ENCODE peak calls at places on chromosomes 1 and 21, in five cellular contexts. One of them, this sample, is unnamed. For H3K4me1 and H3K36me3, the result is how much of the 10 kb centered on the place peaks cover.

GRCh38 chr1:204453141-204453772 is 41.3 kb downstream of the PIK3C2B start:
- DNase-seq in ovary: no peak
- DNase-seq in stomach: peak
- DNase-seq in PC-3: no peak
- DNase-seq in DND-41: no peak
- DNase-seq in this sample: peak

GRCh38 chr1:84386716-84387479 is 11.4 kb upstream of the DNASE2B start:
- DNase-seq in PC-3: peak
- DNase-seq in ovary: no peak
- DNase-seq in stomach: no peak
- DNase-seq in DND-41: no peak
- DNase-seq in this sample: no peak

GRCh38 chr1:9655127-9655723 is 3.7 kb downstream of the PIK3CD start:
- DNase-seq in PC-3: no peak
- DNase-seq in ovary: no peak
- DNase-seq in stomach: no peak
- DNase-seq in DND-41: no peak
- DNase-seq in this sample: peak

GRCh38 chr21:46183910-46184624 is at the start of gene SPATC1L:
- DNase-seq in PC-3: peak
- DNase-seq in DND-41: no peak
- DNase-seq in ovary: peak
- DNase-seq in stomach: peak
- DNase-seq in this sample: no peak

GRCh38 chr1:975365-975764 is 6.5 kb downstream of the PERM1 start:
- DNase-seq in DND-41: no peak
- DNase-seq in stomach: no peak
- DNase-seq in ovary: no peak
- DNase-seq in PC-3: no peak
- DNase-seq in this sample: no peak

GRCh38 chr1:55140546-55140983 is 74.6 kb downstream of the USP24 start:
- DNase-seq in ovary: peak
- DNase-seq in PC-3: peak
- DNase-seq in stomach: peak
- DNase-seq in DND-41: peak
- DNase-seq in this sample: peak

GRCh38 chr1:157363660-157364140 is 188.6 kb downstream of the FCRL5 start:
- DNase-seq in ovary: no peak
- DNase-seq in stomach: peak
- DNase-seq in PC-3: peak
- DNase-seq in DND-41: peak
- DNase-seq in this sample: no peak

GRCh38 chr1:226047495-226047894 is 15.0 kb upstream of the H3-3A start:
- DNase-seq in PC-3: peak
- DNase-seq in ovary: peak
- DNase-seq in stomach: no peak
- DNase-seq in DND-41: no peak
- DNase-seq in this sample: no peak

GRCh38 chr21:44331650-44332306 is 7.4 kb downstream of the CFAP410 start:
- DNase-seq in PC-3: no peak
- DNase-seq in DND-41: no peak
- DNase-seq in ovary: no peak
- DNase-seq in stomach: no peak
- DNase-seq in this sample: no peak

GRCh38 chr1:211951856-211952255 is 83.5 kb downstream of the INTS7 start:
- DNase-seq in PC-3: peak
- DNase-seq in ovary: no peak
- DNase-seq in DND-41: no peak
- DNase-seq in stomach: no peak
- DNase-seq in this sample: no peak

GRCh38 chr1:5975133-5975880 is 16.9 kb downstream of the NPHP4 start:
- DNase-seq in PC-3: peak
- DNase-seq in stomach: peak
- DNase-seq in ovary: peak
- DNase-seq in DND-41: peak
- DNase-seq in this sample: peak

GRCh38 chr1:162690672-162691434 is 58.6 kb downstream of the DDR2 start:
- DNase-seq in stomach: no peak
- DNase-seq in ovary: peak
- DNase-seq in DND-41: peak
- DNase-seq in PC-3: peak
- DNase-seq in this sample: no peak

GRCh38 chr1:242467556-242468145 is 56.8 kb downstream of the PLD5 start:
- DNase-seq in PC-3: peak
- DNase-seq in stomach: peak
- DNase-seq in ovary: peak
- DNase-seq in DND-41: peak
- DNase-seq in this sample: no peak

GRCh38 chr1:88609051-88609450 is 75.0 kb upstream of the PKN2 start:
- DNase-seq in stomach: no peak
- DNase-seq in ovary: no peak
- DNase-seq in DND-41: no peak
- DNase-seq in PC-3: no peak
- DNase-seq in this sample: no peak

GRCh38 chr1:169427081-169427611 is at the start of gene CCDC181:
- DNase-seq in stomach: peak
- DNase-seq in PC-3: no peak
- DNase-seq in DND-41: peak
- DNase-seq in ovary: peak
- DNase-seq in this sample: peak

GRCh38 chr1:71047635-71048607 is at the start of gene PTGER3:
- DNase-seq in PC-3: no peak
- DNase-seq in DND-41: no peak
- DNase-seq in stomach: peak
- DNase-seq in ovary: no peak
- DNase-seq in this sample: no peak

GRCh38 chr21:42853621-42854020 is 25.7 kb downstream of the WDR4 start:
- DNase-seq in DND-41: no peak
- DNase-seq in stomach: no peak
- DNase-seq in ovary: no peak
- DNase-seq in PC-3: no peak
- DNase-seq in this sample: no peak

GRCh38 chr1:23198373-23198772 is 18.9 kb downstream of the HTR1D start:
- DNase-seq in DND-41: no peak
- DNase-seq in stomach: no peak
- DNase-seq in ovary: no peak
- DNase-seq in PC-3: peak
- DNase-seq in this sample: no peak

GRCh38 chr1:35062518-35063196 is 16.5 kb upstream of the ZMYM1 start:
- DNase-seq in DND-41: no peak
- DNase-seq in ovary: no peak
- DNase-seq in PC-3: peak
- DNase-seq in stomach: no peak
- DNase-seq in this sample: no peak

GRCh38 chr1:47871799-47872353 is 125.3 kb downstream of the TRABD2B start:
- DNase-seq in ovary: no peak
- DNase-seq in PC-3: peak
- DNase-seq in DND-41: no peak
- DNase-seq in stomach: no peak
- DNase-seq in this sample: no peak

GRCh38 chr1:202709276-202710041 is 795 bp downstream of the SYT2 start:
- DNase-seq in PC-3: no peak
- DNase-seq in stomach: no peak
- DNase-seq in DND-41: no peak
- DNase-seq in ovary: no peak
- DNase-seq in this sample: no peak

GRCh38 chr1:8381618-8382017 is 63.7 kb downstream of the SLC45A1 start:
- DNase-seq in stomach: no peak
- DNase-seq in DND-41: no peak
- DNase-seq in ovary: no peak
- DNase-seq in PC-3: no peak
- DNase-seq in this sample: no peak

GRCh38 chr1:204924013-204924759 is 53.5 kb downstream of the NFASC start:
- DNase-seq in stomach: no peak
- DNase-seq in ovary: no peak
- DNase-seq in DND-41: no peak
- DNase-seq in PC-3: peak
- DNase-seq in this sample: no peak

GRCh38 chr1:98732985-98733781 is 71.7 kb downstream of the SNX7 start:
- DNase-seq in DND-41: no peak
- DNase-seq in PC-3: no peak
- DNase-seq in stomach: no peak
- DNase-seq in ovary: no peak
- DNase-seq in this sample: no peak

GRCh38 chr1:33045814-33046213 is 9.1 kb upstream of the AK2 start:
- DNase-seq in ovary: no peak
- DNase-seq in DND-41: no peak
- DNase-seq in stomach: no peak
- DNase-seq in PC-3: no peak
- DNase-seq in this sample: no peak

GRCh38 chr21:43832648-43833047 is 32.4 kb upstream of the AGPAT3 start:
- DNase-seq in PC-3: no peak
- DNase-seq in DND-41: no peak
- DNase-seq in ovary: no peak
- DNase-seq in stomach: no peak
- DNase-seq in this sample: no peak

GRCh38 chr1:31460027-31460426 is 47.0 kb downstream of the SERINC2 start:
- DNase-seq in ovary: no peak
- DNase-seq in stomach: no peak
- DNase-seq in DND-41: no peak
- DNase-seq in PC-3: peak
- DNase-seq in this sample: no peak

GRCh38 chr1:156163712-156164464 is 10.5 kb downstream of the SEMA4A start:
- DNase-seq in stomach: no peak
- DNase-seq in DND-41: no peak
- DNase-seq in ovary: no peak
- DNase-seq in PC-3: no peak
- DNase-seq in this sample: no peak

GRCh38 chr21:16185766-16186165 is 456.0 kb downstream of the USP25 start:
- DNase-seq in DND-41: no peak
- DNase-seq in PC-3: no peak
- DNase-seq in ovary: no peak
- DNase-seq in stomach: no peak
- DNase-seq in this sample: no peak

GRCh38 chr1:59759156-59759925 is 55.4 kb upstream of the HOOK1 start:
- DNase-seq in DND-41: peak
- DNase-seq in PC-3: peak
- DNase-seq in ovary: peak
- DNase-seq in stomach: peak
- DNase-seq in this sample: peak

GRCh38 chr1:186884266-186884665 is 55.5 kb downstream of the PLA2G4A start:
- DNase-seq in stomach: no peak
- DNase-seq in DND-41: no peak
- DNase-seq in PC-3: peak
- DNase-seq in ovary: no peak
- DNase-seq in this sample: no peak

GRCh38 chr1:150613061-150613920 is 16.1 kb downstream of the ENSA start:
- DNase-seq in ovary: no peak
- DNase-seq in stomach: no peak
- DNase-seq in PC-3: peak
- DNase-seq in DND-41: no peak
- DNase-seq in this sample: peak

GRCh38 chr21:39676054-39676771 is 63.5 kb downstream of the B3GALT5 start:
- DNase-seq in PC-3: peak
- DNase-seq in DND-41: no peak
- DNase-seq in stomach: no peak
- DNase-seq in ovary: no peak
- DNase-seq in this sample: no peak

GRCh38 chr1:221315330-221315729 is 426.6 kb downstream of the DUSP10 start:
- DNase-seq in ovary: no peak
- DNase-seq in DND-41: no peak
- DNase-seq in stomach: no peak
- DNase-seq in PC-3: peak
- DNase-seq in this sample: no peak

GRCh38 chr1:159229896-159230295 is 25.2 kb downstream of the ACKR1 start:
- DNase-seq in DND-41: no peak
- DNase-seq in ovary: no peak
- DNase-seq in PC-3: peak
- DNase-seq in stomach: no peak
- DNase-seq in this sample: no peak

GRCh38 chr21:36700961-36701911 is 2.3 kb downstream of the SIM2 start:
- DNase-seq in stomach: no peak
- DNase-seq in DND-41: peak
- DNase-seq in PC-3: peak
- DNase-seq in ovary: no peak
- DNase-seq in this sample: no peak

GRCh38 chr21:36700295-36700960 is 1.5 kb downstream of the SIM2 start:
- DNase-seq in ovary: no peak
- DNase-seq in stomach: no peak
- DNase-seq in DND-41: peak
- DNase-seq in PC-3: no peak
- DNase-seq in this sample: no peak

GRCh38 chr21:36702622-36702968 is 3.7 kb downstream of the SIM2 start:
- DNase-seq in ovary: no peak
- DNase-seq in stomach: no peak
- DNase-seq in DND-41: no peak
- DNase-seq in PC-3: no peak
- DNase-seq in this sample: no peak

GRCh38 chr21:36703123-36703522 is 4.2 kb downstream of the SIM2 start:
- DNase-seq in ovary: no peak
- DNase-seq in stomach: no peak
- DNase-seq in PC-3: no peak
- DNase-seq in DND-41: no peak
- DNase-seq in this sample: no peak

GRCh38 chr21:36701912-36702621 is 3.2 kb downstream of the SIM2 start:
- DNase-seq in ovary: no peak
- DNase-seq in DND-41: no peak
- DNase-seq in stomach: no peak
- DNase-seq in PC-3: peak
- DNase-seq in this sample: no peak
- H3K4me1 ChIP-seq in ovary: under half
- H3K4me1 ChIP-seq in DND-41: under half
- H3K4me1 ChIP-seq in stomach: half or more
- H3K4me1 ChIP-seq in PC-3: under half
- H3K4me1 ChIP-seq in this sample: under half

DNA sequence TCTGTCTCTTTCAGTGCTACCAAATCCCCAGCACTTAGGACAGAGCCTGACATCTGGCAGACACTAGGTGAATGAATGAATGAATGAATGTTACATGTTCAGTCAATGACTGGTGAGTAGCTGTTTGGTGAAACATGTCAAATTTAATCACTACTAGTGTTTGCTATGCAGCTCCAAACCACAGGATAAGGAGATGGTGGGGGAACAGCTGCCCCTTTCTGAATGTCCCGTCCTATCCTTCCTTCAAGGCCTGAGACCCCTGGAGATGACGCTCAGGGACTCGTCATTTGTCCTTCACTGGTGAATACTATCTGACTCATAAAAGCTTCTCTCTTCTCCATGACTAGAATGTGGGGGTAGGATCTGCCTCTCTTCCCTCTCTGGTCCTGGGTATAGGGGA is 175.4 kb downstream of the HIVEP3 start:
- DNase-seq in PC-3: peak
- DNase-seq in stomach: no peak
- DNase-seq in ovary: no peak
- DNase-seq in DND-41: no peak
- DNase-seq in this sample: no peak
- H3K36me3 ChIP-seq in PC-3: under half
- H3K36me3 ChIP-seq in stomach: under half
- H3K36me3 ChIP-seq in ovary: under half
- H3K36me3 ChIP-seq in DND-41: under half
- H3K36me3 ChIP-seq in this sample: under half

GRCh38 chr1:30061292-30062204 is 661.8 kb downstream of the MATN1 start:
- DNase-seq in stomach: no peak
- DNase-seq in ovary: no peak
- DNase-seq in DND-41: no peak
- DNase-seq in PC-3: no peak
- DNase-seq in this sample: no peak
- H3K4me1 ChIP-seq in stomach: under half
- H3K4me1 ChIP-seq in ovary: under half
- H3K4me1 ChIP-seq in DND-41: under half
- H3K4me1 ChIP-seq in PC-3: under half
- H3K4me1 ChIP-seq in this sample: under half

GRCh38 chr21:34357889-34358288 is 5.9 kb upstream of the KCNE2 start:
- DNase-seq in PC-3: no peak
- DNase-seq in DND-41: no peak
- DNase-seq in stomach: no peak
- DNase-seq in ovary: no peak
- DNase-seq in this sample: no peak
- H3K36me3 ChIP-seq in PC-3: under half
- H3K36me3 ChIP-seq in DND-41: under half
- H3K36me3 ChIP-seq in stomach: under half
- H3K36me3 ChIP-seq in ovary: under half
- H3K36me3 ChIP-seq in this sample: under half